ENCODE peak calls at places on chromosomes 1 and 21, in seven cellular contexts. One of them, this sample, is unnamed. For H3K36me3, the result is how much of the 10 kb centered on the place peaks cover.

GRCh38 chr1:19220080-19220846 is 10.2 kb upstream of the UBR4 start:
- DNase-seq in keratinocyte: no peak
- DNase-seq in CD4-positive, alpha-beta memory T cell: no peak
- DNase-seq in neural progenitor cell: no peak
- DNase-seq in transverse colon: no peak
- DNase-seq in PC-3: no peak
- DNase-seq in adrenal gland: no peak
- DNase-seq in this sample: no peak

GRCh38 chr1:229991104-229991513 is 75.9 kb upstream of the GALNT2 start:
- DNase-seq in transverse colon: no peak
- DNase-seq in CD4-positive, alpha-beta memory T cell: no peak
- DNase-seq in keratinocyte: no peak
- DNase-seq in PC-3: no peak
- DNase-seq in neural progenitor cell: no peak
- DNase-seq in adrenal gland: no peak
- DNase-seq in this sample: no peak

GRCh38 chr1:66613187-66613586 is 79.2 kb downstream of the SGIP1 start:
- DNase-seq in CD4-positive, alpha-beta memory T cell: no peak
- DNase-seq in neural progenitor cell: no peak
- DNase-seq in keratinocyte: no peak
- DNase-seq in transverse colon: no peak
- DNase-seq in adrenal gland: no peak
- DNase-seq in PC-3: no peak
- DNase-seq in this sample: no peak

GRCh38 chr1:198947456-198947855 is 308.6 kb downstream of the PTPRC start:
- DNase-seq in adrenal gland: no peak
- DNase-seq in neural progenitor cell: no peak
- DNase-seq in PC-3: no peak
- DNase-seq in transverse colon: no peak
- DNase-seq in keratinocyte: no peak
- DNase-seq in CD4-positive, alpha-beta memory T cell: no peak
- DNase-seq in this sample: no peak

GRCh38 chr1:29259802-29260441 is 23.6 kb downstream of the PTPRU start:
- DNase-seq in keratinocyte: no peak
- DNase-seq in transverse colon: peak
- DNase-seq in PC-3: no peak
- DNase-seq in neural progenitor cell: peak
- DNase-seq in adrenal gland: peak
- DNase-seq in CD4-positive, alpha-beta memory T cell: peak
- DNase-seq in this sample: no peak

GRCh38 chr1:54926955-54927354 is 40.0 kb upstream of the DHCR24 start:
- DNase-seq in transverse colon: no peak
- DNase-seq in PC-3: peak
- DNase-seq in keratinocyte: no peak
- DNase-seq in adrenal gland: no peak
- DNase-seq in CD4-positive, alpha-beta memory T cell: no peak
- DNase-seq in neural progenitor cell: no peak
- DNase-seq in this sample: no peak

GRCh38 chr1:239963861-239964260 is 127.8 kb upstream of the FMN2 start:
- DNase-seq in adrenal gland: no peak
- DNase-seq in PC-3: no peak
- DNase-seq in neural progenitor cell: no peak
- DNase-seq in CD4-positive, alpha-beta memory T cell: no peak
- DNase-seq in keratinocyte: no peak
- DNase-seq in transverse colon: no peak
- DNase-seq in this sample: no peak

GRCh38 chr1:57512386-57512785 is 88.5 kb upstream of the DAB1 start:
- DNase-seq in keratinocyte: no peak
- DNase-seq in adrenal gland: no peak
- DNase-seq in CD4-positive, alpha-beta memory T cell: no peak
- DNase-seq in neural progenitor cell: no peak
- DNase-seq in transverse colon: no peak
- DNase-seq in PC-3: no peak
- DNase-seq in this sample: no peak

GRCh38 chr1:247448107-247448778 is 9.7 kb downstream of the OR2B11 start:
- DNase-seq in PC-3: peak
- DNase-seq in keratinocyte: no peak
- DNase-seq in neural progenitor cell: peak
- DNase-seq in adrenal gland: peak
- DNase-seq in transverse colon: peak
- DNase-seq in CD4-positive, alpha-beta memory T cell: peak
- DNase-seq in this sample: no peak

GRCh38 chr1:241823925-241824324 is 24.1 kb upstream of the EXO1 start:
- DNase-seq in CD4-positive, alpha-beta memory T cell: no peak
- DNase-seq in adrenal gland: no peak
- DNase-seq in neural progenitor cell: no peak
- DNase-seq in transverse colon: no peak
- DNase-seq in keratinocyte: no peak
- DNase-seq in PC-3: no peak
- DNase-seq in this sample: no peak

GRCh38 chr1:156860113-156860638 is 489 bp upstream of the NTRK1 start:
- DNase-seq in transverse colon: peak
- DNase-seq in keratinocyte: no peak
- DNase-seq in neural progenitor cell: peak
- DNase-seq in CD4-positive, alpha-beta memory T cell: peak
- DNase-seq in PC-3: peak
- DNase-seq in adrenal gland: no peak
- DNase-seq in this sample: peak

GRCh38 chr1:167431261-167431908 is 86.9 kb downstream of the CD247 start:
- DNase-seq in PC-3: no peak
- DNase-seq in keratinocyte: no peak
- DNase-seq in CD4-positive, alpha-beta memory T cell: no peak
- DNase-seq in transverse colon: no peak
- DNase-seq in adrenal gland: no peak
- DNase-seq in neural progenitor cell: peak
- DNase-seq in this sample: no peak

GRCh38 chr1:201766117-201766863 is 62.7 kb upstream of the IPO9 start:
- DNase-seq in CD4-positive, alpha-beta memory T cell: no peak
- DNase-seq in transverse colon: no peak
- DNase-seq in PC-3: peak
- DNase-seq in neural progenitor cell: no peak
- DNase-seq in keratinocyte: no peak
- DNase-seq in adrenal gland: peak
- DNase-seq in this sample: no peak

GRCh38 chr1:183477986-183478781 is 5.9 kb downstream of the SMG7 start:
- DNase-seq in adrenal gland: no peak
- DNase-seq in CD4-positive, alpha-beta memory T cell: peak
- DNase-seq in keratinocyte: no peak
- DNase-seq in neural progenitor cell: no peak
- DNase-seq in PC-3: no peak
- DNase-seq in transverse colon: no peak
- DNase-seq in this sample: no peak

GRCh38 chr21:43295016-43295958 is 126.5 kb downstream of the CRYAA start:
- DNase-seq in neural progenitor cell: no peak
- DNase-seq in CD4-positive, alpha-beta memory T cell: no peak
- DNase-seq in PC-3: no peak
- DNase-seq in transverse colon: no peak
- DNase-seq in keratinocyte: no peak
- DNase-seq in adrenal gland: no peak
- DNase-seq in this sample: no peak

GRCh38 chr21:44083631-44084291 is 23.4 kb upstream of the PWP2 start:
- DNase-seq in neural progenitor cell: no peak
- DNase-seq in keratinocyte: no peak
- DNase-seq in CD4-positive, alpha-beta memory T cell: peak
- DNase-seq in adrenal gland: no peak
- DNase-seq in transverse colon: no peak
- DNase-seq in PC-3: no peak
- DNase-seq in this sample: peak

GRCh38 chr1:91885331-91885715 is 628 bp downstream of the TGFBR3 start:
- DNase-seq in adrenal gland: peak
- DNase-seq in transverse colon: peak
- DNase-seq in CD4-positive, alpha-beta memory T cell: peak
- DNase-seq in keratinocyte: no peak
- DNase-seq in PC-3: peak
- DNase-seq in neural progenitor cell: peak
- DNase-seq in this sample: peak

GRCh38 chr21:38853421-38853919 is 47.7 kb downstream of the ETS2 start:
- DNase-seq in transverse colon: no peak
- DNase-seq in keratinocyte: peak
- DNase-seq in PC-3: peak
- DNase-seq in adrenal gland: no peak
- DNase-seq in CD4-positive, alpha-beta memory T cell: no peak
- DNase-seq in neural progenitor cell: no peak
- DNase-seq in this sample: no peak

GRCh38 chr1:41102208-41102607 is 80.7 kb upstream of the SLFNL1 start:
- DNase-seq in PC-3: peak
- DNase-seq in keratinocyte: no peak
- DNase-seq in CD4-positive, alpha-beta memory T cell: no peak
- DNase-seq in adrenal gland: peak
- DNase-seq in transverse colon: peak
- DNase-seq in neural progenitor cell: no peak
- DNase-seq in this sample: no peak

GRCh38 chr1:175172503-175172902 is 20.1 kb downstream of the KIAA0040 start:
- DNase-seq in neural progenitor cell: no peak
- DNase-seq in transverse colon: no peak
- DNase-seq in adrenal gland: no peak
- DNase-seq in keratinocyte: no peak
- DNase-seq in PC-3: no peak
- DNase-seq in CD4-positive, alpha-beta memory T cell: no peak
- DNase-seq in this sample: no peak

GRCh38 chr1:68218485-68218884 is 13.8 kb downstream of the WLS start:
- DNase-seq in keratinocyte: peak
- DNase-seq in PC-3: no peak
- DNase-seq in neural progenitor cell: peak
- DNase-seq in CD4-positive, alpha-beta memory T cell: no peak
- DNase-seq in adrenal gland: no peak
- DNase-seq in transverse colon: no peak
- DNase-seq in this sample: no peak

GRCh38 chr21:45213392-45213791 is 74.3 kb downstream of the POFUT2 start:
- DNase-seq in CD4-positive, alpha-beta memory T cell: no peak
- DNase-seq in transverse colon: no peak
- DNase-seq in keratinocyte: no peak
- DNase-seq in neural progenitor cell: no peak
- DNase-seq in adrenal gland: no peak
- DNase-seq in PC-3: no peak
- DNase-seq in this sample: no peak

GRCh38 chr1:30320581-30320890 is 402.8 kb downstream of the MATN1 start:
- DNase-seq in keratinocyte: no peak
- DNase-seq in PC-3: no peak
- DNase-seq in CD4-positive, alpha-beta memory T cell: no peak
- DNase-seq in transverse colon: no peak
- DNase-seq in neural progenitor cell: no peak
- DNase-seq in adrenal gland: no peak
- DNase-seq in this sample: no peak

GRCh38 chr1:35557611-35558373 is at the start of gene NCDN:
- DNase-seq in CD4-positive, alpha-beta memory T cell: peak
- DNase-seq in neural progenitor cell: peak
- DNase-seq in PC-3: peak
- DNase-seq in adrenal gland: peak
- DNase-seq in transverse colon: peak
- DNase-seq in keratinocyte: peak
- DNase-seq in this sample: peak

DNA sequence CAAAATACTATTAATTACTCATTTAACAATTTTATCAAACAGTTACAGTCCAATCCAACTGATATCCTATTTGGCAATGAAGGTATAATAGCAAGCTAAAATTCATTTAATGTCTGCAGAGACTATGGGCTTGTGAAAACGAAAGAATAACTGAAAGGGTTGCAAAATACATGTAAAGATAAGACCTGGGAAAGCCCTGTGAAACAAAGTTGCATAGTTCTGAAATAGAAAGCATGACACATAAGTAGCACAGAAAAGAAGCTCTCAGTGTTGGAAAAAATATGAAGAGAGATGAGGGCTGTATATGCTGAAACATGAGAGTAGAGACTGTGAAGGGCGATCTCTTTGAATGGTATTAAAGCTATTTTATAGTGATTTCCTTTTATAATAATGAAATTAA is 1518.7 kb upstream of the B3GALT2 start:
- DNase-seq in CD4-positive, alpha-beta memory T cell: no peak
- DNase-seq in PC-3: no peak
- DNase-seq in transverse colon: no peak
- DNase-seq in adrenal gland: no peak
- DNase-seq in keratinocyte: no peak
- DNase-seq in neural progenitor cell: no peak
- DNase-seq in this sample: no peak
- H3K4me3 ChIP-seq in CD4-positive, alpha-beta memory T cell: no peak
- H3K4me3 ChIP-seq in PC-3: no peak
- H3K4me3 ChIP-seq in transverse colon: no peak
- H3K4me3 ChIP-seq in adrenal gland: no peak
- H3K4me3 ChIP-seq in keratinocyte: no peak
- H3K4me3 ChIP-seq in neural progenitor cell: no peak
- H3K4me3 ChIP-seq in this sample: no peak

GRCh38 chr1:205792481-205792881 is 17.2 kb upstream of the RAB29 start:
- DNase-seq in neural progenitor cell: no peak
- DNase-seq in CD4-positive, alpha-beta memory T cell: no peak
- DNase-seq in adrenal gland: no peak
- DNase-seq in keratinocyte: no peak
- DNase-seq in transverse colon: no peak
- DNase-seq in PC-3: no peak
- DNase-seq in this sample: no peak
- H3K36me3 ChIP-seq in neural progenitor cell: under half
- H3K36me3 ChIP-seq in CD4-positive, alpha-beta memory T cell: under half
- H3K36me3 ChIP-seq in adrenal gland: under half
- H3K36me3 ChIP-seq in keratinocyte: under half
- H3K36me3 ChIP-seq in transverse colon: under half
- H3K36me3 ChIP-seq in PC-3: under half
- H3K36me3 ChIP-seq in this sample: under half

GRCh38 chr1:209815931-209816338 is 10.0 kb upstream of the IRF6 start:
- DNase-seq in adrenal gland: no peak
- DNase-seq in neural progenitor cell: no peak
- DNase-seq in keratinocyte: peak
- DNase-seq in CD4-positive, alpha-beta memory T cell: no peak
- DNase-seq in PC-3: no peak
- DNase-seq in transverse colon: no peak
- DNase-seq in this sample: no peak
- H3K27ac ChIP-seq in adrenal gland: no peak
- H3K27ac ChIP-seq in neural progenitor cell: no peak
- H3K27ac ChIP-seq in keratinocyte: peak
- H3K27ac ChIP-seq in CD4-positive, alpha-beta memory T cell: no peak
- H3K27ac ChIP-seq in PC-3: no peak
- H3K27ac ChIP-seq in transverse colon: no peak
- H3K27ac ChIP-seq in this sample: no peak

DNA sequence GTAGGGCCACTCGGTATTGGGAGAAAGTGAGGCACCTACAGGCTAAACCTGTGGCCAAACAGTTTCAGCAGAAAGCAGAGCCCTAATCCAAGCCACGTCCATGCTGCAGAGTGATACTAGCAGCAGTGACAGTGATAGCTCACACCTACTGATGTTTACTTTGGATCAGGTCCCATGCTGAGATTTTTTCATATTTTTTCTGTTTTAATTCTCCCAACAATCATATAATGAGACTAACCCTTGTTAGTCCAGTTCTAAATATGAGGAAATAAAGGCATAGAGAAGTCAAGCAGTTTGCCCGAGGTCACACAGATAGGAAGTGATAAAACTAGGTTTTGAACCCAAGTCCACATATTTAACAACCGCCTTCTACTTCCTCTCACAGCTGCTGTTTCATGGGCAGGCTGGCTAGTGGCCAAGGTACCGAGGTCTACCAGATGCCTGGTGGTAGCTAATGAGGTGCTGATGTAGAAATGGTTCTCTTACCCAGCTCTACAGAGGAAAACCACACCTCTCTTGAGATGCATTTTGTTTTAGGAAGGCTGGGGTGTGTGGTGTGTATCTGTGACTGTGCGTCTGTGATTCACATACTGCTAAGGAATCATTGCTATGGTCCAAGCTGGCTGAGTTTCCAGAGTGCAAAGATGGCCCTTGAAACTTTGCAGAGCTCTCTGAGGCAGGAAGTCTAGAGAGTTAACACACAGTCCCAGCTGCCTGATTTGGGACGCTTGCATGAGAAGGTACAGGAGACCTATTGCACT is 80.3 kb upstream of the ARTN start:
- DNase-seq in adrenal gland: no peak
- DNase-seq in transverse colon: peak
- DNase-seq in PC-3: peak
- DNase-seq in keratinocyte: no peak
- DNase-seq in neural progenitor cell: no peak
- DNase-seq in CD4-positive, alpha-beta memory T cell: peak
- DNase-seq in this sample: no peak
- H3K4me3 ChIP-seq in adrenal gland: no peak
- H3K4me3 ChIP-seq in transverse colon: no peak
- H3K4me3 ChIP-seq in PC-3: no peak
- H3K4me3 ChIP-seq in keratinocyte: no peak
- H3K4me3 ChIP-seq in neural progenitor cell: no peak
- H3K4me3 ChIP-seq in CD4-positive, alpha-beta memory T cell: no peak
- H3K4me3 ChIP-seq in this sample: no peak